ENCODE peak calls at places on chromosome 18, in seven cellular contexts. O is Calu3; U is activated T-cell treated with anti-CD3 and anti-CD28 coated beads for 48 hours; C is hippocampal formation; S is activated CD4-positive, alpha-beta T cell treated with anti-CD3 and anti-CD28 coated beads, Interleukin-2, amount 50 U/mL, for 4 hours; A is progenitor cell of endocrine pancreas; T is NCI-H1092 treated with DMSO at 0.1 percent for 48 hours. Z is an unnamed sample.

GRCh38 chr18:74739926-74740325 is 142.3 kb downstream of the ZNF407 start:
- DNase-seq in O (no peak), U (no peak), C (no peak), S (no peak), A (no peak), T (no peak), Z (no peak)

GRCh38 chr18:39959839-39960238 is 1995.2 kb upstream of the PIK3C3 start:
- DNase-seq in O (no peak), U (no peak), C (no peak), S (no peak), A (no peak), T (no peak), Z (no peak)

GRCh38 chr18:5294113-5294617 is 1.4 kb downstream of the ZBTB14 start:
- DNase-seq in O (peak; percentile 33), U (peak; percentile 48), C (no peak), S (peak; percentile 37), A (no peak), T (no peak), Z (no peak)

GRCh38 chr18:11927497-11927896 is 19.4 kb upstream of the MPPE1 start:
- DNase-seq in O (no peak), U (no peak), C (no peak), S (no peak), A (no peak), T (no peak), Z (no peak)

GRCh38 chr18:77079088-77079487 is 53.5 kb downstream of the MBP start:
- DNase-seq in O (no peak), U (no peak), C (no peak), S (no peak), A (no peak), T (no peak), Z (no peak)

GRCh38 chr18:58952303-58952702 is 87.6 kb downstream of the ZNF532 start:
- DNase-seq in O (no peak), U (no peak), C (no peak), S (no peak), A (no peak), T (no peak), Z (no peak)

GRCh38 chr18:79715280-79715679 is 35.7 kb downstream of the CTDP1 start:
- DNase-seq in O (no peak), U (no peak), C (no peak), S (no peak), A (no peak), T (no peak), Z (no peak)

GRCh38 chr18:47283476-47283875 is 32.0 kb upstream of the SKOR2 start:
- DNase-seq in O (peak; percentile 30), U (no peak), C (no peak), S (no peak), A (no peak), T (peak; percentile 13), Z (no peak)

GRCh38 chr18:9449987-9450386 is 25.3 kb upstream of the RALBP1 start:
- DNase-seq in O (no peak), U (no peak), C (no peak), S (no peak), A (no peak), T (no peak), Z (no peak)

GRCh38 chr18:39453882-39454281 is 1888.3 kb upstream of the CELF4 start:
- DNase-seq in O (no peak), U (no peak), C (peak; percentile 54), S (no peak), A (no peak), T (peak; percentile 34), Z (no peak)

GRCh38 chr18:73615506-73615905 is 532.1 kb downstream of the FBXO15 start:
- DNase-seq in O (no peak), U (no peak), C (no peak), S (no peak), A (no peak), T (no peak), Z (no peak)

GRCh38 chr18:61948842-61949438 is 56.1 kb upstream of the RNF152 start:
- DNase-seq in O (no peak), U (no peak), C (no peak), S (no peak), A (no peak), T (no peak), Z (no peak)

GRCh38 chr18:77000527-77000926 is 132.1 kb downstream of the MBP start:
- DNase-seq in O (peak; percentile 82), U (peak; percentile 29), C (peak; percentile 53), S (peak; percentile 42), A (no peak), T (peak; percentile 37), Z (peak; percentile 39)

GRCh38 chr18:55657572-55658331 is 69.8 kb upstream of the TCF4 start:
- DNase-seq in O (no peak), U (no peak), C (no peak), S (no peak), A (no peak), T (no peak), Z (no peak)

GRCh38 chr18:39496986-39497385 is 1931.4 kb upstream of the CELF4 start:
- DNase-seq in O (no peak), U (no peak), C (no peak), S (no peak), A (no peak), T (no peak), Z (no peak)